ENCODE peak calls at places on chromosome 15, in nine cellular contexts. A is midbrain, V is HFF-Myc, I is kidney glomerular epithelial cell, H is RCC 7860, C is NCI-H1436, F is head of caudate nucleus, M is endodermal cell, S is HFFc6. U is an unnamed sample.

GRCh38 chr15:36331531-36332275 is 247.7 kb upstream of the CDIN1 start:
- DNase-seq in A (no peak), V (no peak), I (no peak), H (no peak), C (no peak), F (no peak), M (no peak), S (no peak), U (no peak)

GRCh38 chr15:31265871-31266711 is 60.5 kb upstream of the KLF13 start:
- DNase-seq in A (no peak), V (no peak), I (no peak), H (no peak), C (no peak), F (peak), M (peak), S (peak), U (peak)

GRCh38 chr15:89754361-89755154 is 3.5 kb upstream of the MESP1 start:
- DNase-seq in A (no peak), V (no peak), I (no peak), H (no peak), C (no peak), F (no peak), M (no peak), S (peak), U (no peak)

GRCh38 chr15:100663066-100663465 is 60.7 kb downstream of the ASB7 start:
- DNase-seq in A (no peak), V (no peak), I (no peak), H (no peak), C (no peak), F (no peak), M (peak), S (no peak), U (peak)

GRCh38 chr15:61169904-61170695 is 59.0 kb downstream of the RORA start:
- DNase-seq in A (no peak), V (no peak), I (no peak), H (no peak), C (no peak), F (no peak), M (peak), S (no peak), U (no peak)

GRCh38 chr15:84400820-84401219 is 165.2 kb downstream of the GOLGA6L4 start:
- DNase-seq in A (no peak), V (no peak), I (no peak), H (no peak), C (no peak), F (no peak), M (peak), S (no peak), U (peak)

GRCh38 chr15:73799466-73799865 is 46.3 kb upstream of the INSYN1 start:
- DNase-seq in A (no peak), V (no peak), I (peak), H (peak), C (no peak), F (no peak), M (no peak), S (no peak), U (no peak)

GRCh38 chr15:59997070-59997701 is 6.9 kb upstream of the FOXB1 start:
- DNase-seq in A (peak), V (no peak), I (no peak), H (no peak), C (peak), F (no peak), M (peak), S (no peak), U (peak)

GRCh38 chr15:36080759-36081158 is 498.7 kb upstream of the CDIN1 start:
- DNase-seq in A (no peak), V (no peak), I (no peak), H (no peak), C (no peak), F (no peak), M (no peak), S (no peak), U (no peak)

GRCh38 chr15:59180946-59181345 is 25.7 kb upstream of the LDHAL6B start:
- DNase-seq in A (no peak), V (no peak), I (peak), H (peak), C (no peak), F (no peak), M (no peak), S (peak), U (no peak)

GRCh38 chr15:37007301-37007700 is 93.0 kb downstream of the MEIS2 start:
- DNase-seq in A (no peak), V (no peak), I (no peak), H (no peak), C (no peak), F (no peak), M (no peak), S (no peak), U (no peak)

GRCh38 chr15:39338251-39338650 is 242.6 kb upstream of the THBS1 start:
- DNase-seq in A (no peak), V (no peak), I (no peak), H (no peak), C (no peak), F (no peak), M (no peak), S (no peak), U (no peak)

GRCh38 chr15:38021259-38021658 is 86.8 kb downstream of the TMCO5A start:
- DNase-seq in A (no peak), V (no peak), I (no peak), H (no peak), C (no peak), F (no peak), M (no peak), S (no peak), U (no peak)

GRCh38 chr15:68789041-68789920 is 31.4 kb downstream of the ANP32A start:
- DNase-seq in A (no peak), V (no peak), I (no peak), H (no peak), C (no peak), F (no peak), M (no peak), S (no peak), U (no peak)

GRCh38 chr15:75177360-75178071 is 24.2 kb upstream of the C15orf39 start:
- DNase-seq in A (no peak), V (no peak), I (no peak), H (no peak), C (no peak), F (no peak), M (peak), S (no peak), U (no peak)

GRCh38 chr15:48510976-48511375 is 134.5 kb downstream of the FBN1 start:
- DNase-seq in A (no peak), V (no peak), I (no peak), H (no peak), C (no peak), F (no peak), M (no peak), S (no peak), U (no peak)

GRCh38 chr15:75553659-75554058 is 25.5 kb downstream of the PTPN9 start:
- DNase-seq in A (no peak), V (no peak), I (no peak), H (no peak), C (no peak), F (no peak), M (no peak), S (no peak), U (no peak)

GRCh38 chr15:34301058-34301457 is 36.5 kb downstream of the SLC12A6 start:
- DNase-seq in A (no peak), V (no peak), I (no peak), H (no peak), C (no peak), F (no peak), M (no peak), S (no peak), U (no peak)

GRCh38 chr15:94671845-94672524 is 440.6 kb downstream of the MCTP2 start:
- DNase-seq in A (peak), V (no peak), I (no peak), H (no peak), C (no peak), F (no peak), M (peak), S (no peak), U (peak)

GRCh38 chr15:101070502-101071273 is 151.5 kb downstream of the LRRK1 start:
- DNase-seq in A (no peak), V (peak), I (peak), H (peak), C (no peak), F (no peak), M (peak), S (peak), U (no peak)

GRCh38 chr15:99146661-99147060 is 41.8 kb downstream of the SYNM start:
- DNase-seq in A (no peak), V (no peak), I (no peak), H (no peak), C (no peak), F (no peak), M (peak), S (no peak), U (no peak)

GRCh38 chr15:56913670-56914069 is 4.8 kb upstream of the TCF12 start:
- DNase-seq in A (no peak), V (no peak), I (peak), H (no peak), C (no peak), F (no peak), M (no peak), S (no peak), U (no peak)